ENCODE peak calls at places on chromosomes 12 and 14, in five cellular contexts. Y, U, H, I and L are unnamed samples.

GRCh38 chr14:58152569-58152857 is 500 bp upstream of the ARMH4 start:
- DNase-seq in I (no peak), H (no peak), U (no peak), Y (no peak), L (no peak)

GRCh38 chr14:55638665-55639064 is 58.7 kb downstream of the KTN1 start:
- DNase-seq in Y (no peak), U (no peak), I (no peak), H (no peak), L (no peak)

GRCh38 chr12:84355561-84355960 is 557.0 kb downstream of the SLC6A15 start:
- DNase-seq in Y (no peak), U (no peak), I (no peak), H (no peak), L (no peak)

GRCh38 chr12:76029982-76030377 is 1.6 kb downstream of the PHLDA1 start:
- DNase-seq in Y (peak), H (no peak), U (no peak), I (no peak), L (peak)

GRCh38 chr12:95116773-95117172 is 43.4 kb upstream of the NR2C1 start:
- DNase-seq in U (no peak), H (no peak), I (no peak), Y (no peak), L (peak)

GRCh38 chr12:52946797-52947547 is 1.9 kb upstream of the KRT18 start:
- DNase-seq in Y (no peak), H (no peak), I (no peak), U (no peak), L (no peak)

GRCh38 chr14:52314521-52315354 is 626 bp downstream of the PTGER2 start:
- DNase-seq in I (no peak), H (no peak), Y (peak), U (no peak), L (no peak)

GRCh38 chr12:65464930-65465329 is 186.4 kb downstream of the MSRB3 start:
- DNase-seq in Y (no peak), H (no peak), I (no peak), U (peak), L (peak)

GRCh38 chr12:94525951-94526350 is 66.3 kb upstream of the CEP83 start:
- DNase-seq in I (no peak), U (no peak), Y (no peak), H (no peak), L (no peak)

GRCh38 chr12:107320929-107321618 is 227.7 kb upstream of the CRY1 start:
- DNase-seq in I (peak), Y (peak), U (no peak), H (no peak), L (no peak)

GRCh38 chr12:4203772-4204376 is 69.7 kb upstream of the CCND2 start:
- DNase-seq in U (no peak), I (no peak), H (peak), Y (no peak), L (no peak)

GRCh38 chr12:116717466-116718457 is 20.1 kb downstream of the SPRING1 start:
- DNase-seq in H (no peak), Y (no peak), I (no peak), U (peak), L (no peak)

GRCh38 chr14:74840603-74841030 is 35.3 kb downstream of the PROX2 start:
- DNase-seq in I (no peak), H (no peak), U (no peak), Y (no peak), L (no peak)

GRCh38 chr12:74317078-74317581 is 220.5 kb upstream of the ATXN7L3B start:
- DNase-seq in Y (no peak), U (peak), H (no peak), I (no peak), L (peak)

GRCh38 chr12:71447691-71448660 is 8.4 kb downstream of the LGR5 start:
- DNase-seq in H (no peak), U (no peak), Y (no peak), I (no peak), L (no peak)

GRCh38 chr12:22121224-22121623 is 75.2 kb downstream of the CMAS start:
- DNase-seq in H (no peak), U (no peak), Y (peak), I (no peak), L (no peak)

GRCh38 chr14:20632831-20633771 is 8.4 kb downstream of the OR6S1 start:
- DNase-seq in Y (peak), I (no peak), U (no peak), H (peak), L (peak)

GRCh38 chr12:120239776-120240494 is 25.6 kb downstream of the PXN start:
- DNase-seq in Y (no peak), H (no peak), U (no peak), I (no peak), L (no peak)

GRCh38 chr14:99568567-99569560 is 35.1 kb downstream of the CCDC85C start:
- DNase-seq in H (no peak), U (no peak), I (no peak), Y (no peak), L (peak)

GRCh38 chr12:101566318-101566717 is 28.5 kb upstream of the MYBPC1 start:
- DNase-seq in Y (peak), U (no peak), H (no peak), I (no peak), L (peak)

GRCh38 chr12:93868771-93869170 is 191.6 kb downstream of the CRADD start:
- DNase-seq in Y (no peak), U (no peak), I (no peak), H (no peak), L (no peak)

GRCh38 chr12:88947486-88948043 is 367.3 kb upstream of the KITLG start:
- DNase-seq in I (no peak), H (no peak), U (no peak), Y (no peak), L (no peak)

GRCh38 chr12:17609152-17609551 is 480.8 kb downstream of the RERGL start:
- DNase-seq in H (no peak), I (no peak), Y (no peak), U (no peak), L (peak)

GRCh38 chr12:24996102-24996797 is 47.3 kb upstream of the BCAT1 start:
- DNase-seq in Y (no peak), U (no peak), H (no peak), I (no peak), L (no peak)

GRCh38 chr12:124754949-124755800 is 108.5 kb downstream of the SCARB1 start:
- DNase-seq in U (peak), I (no peak), Y (no peak), H (peak), L (no peak)

GRCh38 chr14:20350860-20351259 is 7.4 kb downstream of the PARP2 start:
- DNase-seq in U (no peak), Y (no peak), H (no peak), I (no peak), L (no peak)